ENCODE peak calls at places on chromosomes 11 and 22, in four cellular contexts. One of them, this sample, is unnamed.

GRCh38 chr22:46052801-46053562 is 76.0 kb upstream of the WNT7B start:
- DNase-seq in IMR-90: no peak
- DNase-seq in transverse colon: peak; percentile 69
- DNase-seq in tibial nerve: peak; percentile 20
- DNase-seq in this sample: no peak

GRCh38 chr11:63937713-63938480 is 905 bp upstream of the NAA40 start:
- DNase-seq in IMR-90: no peak
- DNase-seq in transverse colon: peak; percentile 32
- DNase-seq in tibial nerve: no peak
- DNase-seq in this sample: no peak

GRCh38 chr11:70891844-70892380 is 360.5 kb downstream of the SHANK2 start:
- DNase-seq in IMR-90: no peak
- DNase-seq in transverse colon: no peak
- DNase-seq in tibial nerve: no peak
- DNase-seq in this sample: no peak

GRCh38 chr11:56849250-56849649 is 100.8 kb upstream of the OR9G4 start:
- DNase-seq in IMR-90: no peak
- DNase-seq in transverse colon: no peak
- DNase-seq in tibial nerve: no peak
- DNase-seq in this sample: no peak

GRCh38 chr11:20597137-20597923 is 2.1 kb upstream of the SLC6A5 start:
- DNase-seq in IMR-90: no peak
- DNase-seq in transverse colon: no peak
- DNase-seq in tibial nerve: no peak
- DNase-seq in this sample: peak; percentile 37

GRCh38 chr11:76783901-76784813 is 1.0 kb downstream of the TSKU start:
- DNase-seq in IMR-90: peak; percentile 84
- DNase-seq in transverse colon: peak; percentile 45
- DNase-seq in tibial nerve: no peak
- DNase-seq in this sample: peak; percentile 81

GRCh38 chr11:130145975-130146776 is 13.4 kb upstream of the ST14 start:
- DNase-seq in IMR-90: no peak
- DNase-seq in transverse colon: peak; percentile 88
- DNase-seq in tibial nerve: no peak
- DNase-seq in this sample: no peak

GRCh38 chr11:27505781-27506180 is 788 bp downstream of the LIN7C start:
- DNase-seq in IMR-90: peak; percentile 13
- DNase-seq in transverse colon: no peak
- DNase-seq in tibial nerve: no peak
- DNase-seq in this sample: no peak

GRCh38 chr11:106585061-106585460 is 433.2 kb downstream of the GUCY1A2 start:
- DNase-seq in IMR-90: peak; percentile 51
- DNase-seq in transverse colon: no peak
- DNase-seq in tibial nerve: no peak
- DNase-seq in this sample: no peak

GRCh38 chr22:40637181-40638150 is 947 bp upstream of the MRTFA start:
- DNase-seq in IMR-90: no peak
- DNase-seq in transverse colon: peak; percentile 70
- DNase-seq in tibial nerve: peak; percentile 53
- DNase-seq in this sample: peak; percentile 76

GRCh38 chr11:82191690-82192089 is 542.0 kb downstream of the FAM181B start:
- DNase-seq in IMR-90: no peak
- DNase-seq in transverse colon: no peak
- DNase-seq in tibial nerve: no peak
- DNase-seq in this sample: no peak

GRCh38 chr11:73236879-73237278 is 18.8 kb downstream of the P2RY2 start:
- DNase-seq in IMR-90: peak; percentile 18
- DNase-seq in transverse colon: peak; percentile 62
- DNase-seq in tibial nerve: no peak
- DNase-seq in this sample: peak; percentile 65

GRCh38 chr22:23233746-23234408 is 53.6 kb downstream of the BCR start:
- DNase-seq in IMR-90: peak; percentile 92
- DNase-seq in transverse colon: no peak
- DNase-seq in tibial nerve: peak; percentile 61
- DNase-seq in this sample: no peak

GRCh38 chr11:113082501-113082900 is 121.3 kb downstream of the NCAM1 start:
- DNase-seq in IMR-90: no peak
- DNase-seq in transverse colon: no peak
- DNase-seq in tibial nerve: no peak
- DNase-seq in this sample: no peak

GRCh38 chr11:33970984-33971466 is 79.1 kb upstream of the LMO2 start:
- DNase-seq in IMR-90: peak; percentile 50
- DNase-seq in transverse colon: peak; percentile 32
- DNase-seq in tibial nerve: no peak
- DNase-seq in this sample: peak; percentile 82

GRCh38 chr22:38298312-38299000 is 18.8 kb downstream of the CSNK1E start:
- DNase-seq in IMR-90: peak; percentile 88
- DNase-seq in transverse colon: no peak
- DNase-seq in tibial nerve: no peak
- DNase-seq in this sample: peak; percentile 16

GRCh38 chr11:75342966-75343870 is 8.2 kb downstream of the ARRB1 start:
- DNase-seq in IMR-90: peak; percentile 65
- DNase-seq in transverse colon: no peak
- DNase-seq in tibial nerve: no peak
- DNase-seq in this sample: peak; percentile 67

GRCh38 chr11:129593098-129593497 is 217.4 kb downstream of the BARX2 start:
- DNase-seq in IMR-90: no peak
- DNase-seq in transverse colon: no peak
- DNase-seq in tibial nerve: no peak
- DNase-seq in this sample: no peak

GRCh38 chr11:66720223-66720898 is 8.7 kb downstream of the SPTBN2 start:
- DNase-seq in IMR-90: peak; percentile 56
- DNase-seq in transverse colon: peak; percentile 51
- DNase-seq in tibial nerve: no peak
- DNase-seq in this sample: no peak
- TF ChIP-seq POLR2A in IMR-90: no peak
- TF ChIP-seq POLR2A in transverse colon: peak; percentile 11
- TF ChIP-seq POLR2A in tibial nerve: no peak
- TF ChIP-seq POLR2A in this sample: no peak

GRCh38 chr11:67276821-67277230 is 10.6 kb downstream of the GRK2 start:
- DNase-seq in IMR-90: peak; percentile 45
- DNase-seq in transverse colon: peak; percentile 65
- DNase-seq in tibial nerve: no peak
- DNase-seq in this sample: peak; percentile 76

GRCh38 chr11:67278135-67278938 is 10.8 kb upstream of the ANKRD13D start:
- DNase-seq in IMR-90: no peak
- DNase-seq in transverse colon: no peak
- DNase-seq in tibial nerve: no peak
- DNase-seq in this sample: no peak

GRCh38 chr11:67275606-67276409 is 9.5 kb downstream of the GRK2 start:
- DNase-seq in IMR-90: no peak
- DNase-seq in transverse colon: no peak
- DNase-seq in tibial nerve: no peak
- DNase-seq in this sample: no peak

GRCh38 chr11:67278939-67279588 is 10.0 kb upstream of the ANKRD13D start:
- DNase-seq in IMR-90: no peak
- DNase-seq in transverse colon: no peak
- DNase-seq in tibial nerve: no peak
- DNase-seq in this sample: no peak

DNA sequence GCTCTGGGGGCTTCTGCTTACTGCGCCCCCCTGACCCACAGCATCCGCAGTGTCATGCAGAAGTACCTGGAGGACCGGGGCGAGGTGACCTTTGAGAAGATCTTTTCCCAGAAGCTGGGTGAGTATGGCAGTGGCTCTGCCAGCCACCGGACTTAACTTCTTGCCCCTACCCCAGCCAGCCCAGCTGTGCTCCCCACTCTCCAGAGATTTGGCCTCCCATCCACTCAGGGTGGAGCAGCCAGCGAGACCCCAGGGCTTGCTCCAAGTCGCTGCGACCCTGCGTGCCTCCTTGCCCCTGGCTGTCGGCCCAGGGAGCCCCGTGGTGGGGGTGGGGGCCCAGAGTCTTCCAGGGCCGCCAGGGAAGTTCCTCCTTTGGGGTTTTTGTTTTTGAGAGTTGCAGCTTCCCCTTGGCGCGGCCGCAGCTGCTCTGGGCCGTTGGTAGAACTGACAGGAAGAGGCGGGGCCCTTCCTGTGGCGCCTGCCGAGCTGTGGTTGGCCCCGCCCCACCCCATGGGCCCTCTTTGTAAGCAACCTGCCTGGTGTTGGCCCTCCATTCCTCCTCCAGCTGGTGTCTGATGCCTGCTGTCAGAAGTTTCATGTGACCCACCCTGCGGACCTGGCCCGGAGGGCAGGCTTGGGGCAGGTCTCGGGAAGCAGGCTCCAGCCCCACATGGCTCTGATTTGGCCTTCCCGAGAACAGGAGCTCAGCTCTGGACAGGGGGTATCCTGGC is 11.1 kb downstream of the GRK2 start:
- DNase-seq in IMR-90: peak; percentile 64
- DNase-seq in transverse colon: peak; percentile 94
- DNase-seq in tibial nerve: peak; percentile 86
- DNase-seq in this sample: peak; percentile 87
- TF ChIP-seq POLR2A in IMR-90: no peak
- TF ChIP-seq POLR2A in transverse colon: peak; percentile 48
- TF ChIP-seq POLR2A in tibial nerve: peak; percentile 29
- TF ChIP-seq POLR2A in this sample: peak; percentile 77

GRCh38 chr11:116787786-116788486 is at the start of gene ZPR1:
- DNase-seq in IMR-90: peak; percentile 56
- DNase-seq in transverse colon: peak; percentile 91
- DNase-seq in tibial nerve: peak; percentile 58
- DNase-seq in this sample: peak; percentile 88
- TF ChIP-seq POLR2A in IMR-90: peak; percentile 85
- TF ChIP-seq POLR2A in transverse colon: peak; percentile 81
- TF ChIP-seq POLR2A in tibial nerve: peak; percentile 51
- TF ChIP-seq POLR2A in this sample: peak; percentile 86

GRCh38 chr11:118792642-118793124 is 1.7 kb upstream of the DDX6 start:
- DNase-seq in IMR-90: peak; percentile 94
- DNase-seq in transverse colon: peak; percentile 85
- DNase-seq in tibial nerve: peak; percentile 22
- DNase-seq in this sample: peak; percentile 85
- TF ChIP-seq POLR2A in IMR-90: no peak
- TF ChIP-seq POLR2A in transverse colon: peak; percentile 88
- TF ChIP-seq POLR2A in tibial nerve: peak; percentile 60
- TF ChIP-seq POLR2A in this sample: peak; percentile 89

GRCh38 chr11:67600324-67601029 is 6.3 kb upstream of the NDUFV1 start:
- DNase-seq in IMR-90: no peak
- DNase-seq in transverse colon: peak; percentile 47
- DNase-seq in tibial nerve: no peak
- DNase-seq in this sample: no peak
- TF ChIP-seq POLR2A in IMR-90: no peak
- TF ChIP-seq POLR2A in transverse colon: no peak
- TF ChIP-seq POLR2A in tibial nerve: no peak
- TF ChIP-seq POLR2A in this sample: no peak

GRCh38 chr11:1759151-1759850 is 4.4 kb downstream of the CTSD start:
- DNase-seq in IMR-90: no peak
- DNase-seq in transverse colon: no peak
- DNase-seq in tibial nerve: no peak
- DNase-seq in this sample: no peak

GRCh38 chr11:1759851-1760220 is 3.9 kb downstream of the CTSD start:
- DNase-seq in IMR-90: no peak
- DNase-seq in transverse colon: no peak
- DNase-seq in tibial nerve: no peak
- DNase-seq in this sample: no peak

GRCh38 chr11:1761857-1762536 is 1.7 kb downstream of the CTSD start:
- DNase-seq in IMR-90: no peak
- DNase-seq in transverse colon: no peak
- DNase-seq in tibial nerve: no peak
- DNase-seq in this sample: no peak

GRCh38 chr11:1761110-1761856 is 2.4 kb downstream of the CTSD start:
- DNase-seq in IMR-90: no peak
- DNase-seq in transverse colon: no peak
- DNase-seq in tibial nerve: no peak
- DNase-seq in this sample: no peak

DNA sequence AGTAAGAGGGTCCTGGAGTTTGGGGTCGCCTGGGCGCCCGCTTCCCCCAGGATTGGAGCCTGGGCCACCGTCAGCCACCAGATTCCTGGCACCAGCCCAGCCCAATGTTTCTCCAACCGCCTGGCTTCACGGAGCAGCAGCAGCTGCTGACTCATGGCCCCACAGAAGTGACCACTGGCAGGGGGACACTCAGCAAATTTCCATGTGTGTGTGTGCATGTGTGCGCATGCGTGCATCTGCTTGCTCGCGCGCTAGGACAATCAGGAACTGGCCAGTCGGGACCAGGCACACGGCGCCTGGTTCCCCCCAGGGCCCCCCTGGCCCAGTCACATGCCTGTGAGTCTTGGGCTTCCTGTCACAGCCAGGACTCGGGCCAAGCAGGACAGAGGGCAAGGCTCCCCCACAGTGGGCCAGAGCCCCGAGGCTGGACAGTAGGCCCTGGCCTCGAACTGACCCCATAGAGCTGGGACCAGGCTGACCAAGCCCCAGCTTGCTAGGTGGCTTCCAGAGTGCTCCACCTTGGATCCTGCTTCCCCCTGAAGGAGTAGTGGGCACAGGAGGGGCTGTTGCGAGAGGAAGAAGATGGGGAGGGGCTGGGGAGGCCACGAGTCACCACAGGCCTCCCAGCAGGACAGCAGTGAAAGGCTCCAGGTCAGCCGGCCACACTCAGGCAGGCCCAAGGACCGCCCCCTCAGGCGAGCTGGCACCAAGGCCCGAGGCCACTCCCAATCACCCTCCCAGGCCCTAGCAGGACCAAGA is 3.2 kb downstream of the CTSD start:
- DNase-seq in IMR-90: peak; percentile 52
- DNase-seq in transverse colon: peak; percentile 71
- DNase-seq in tibial nerve: peak; percentile 66
- DNase-seq in this sample: peak; percentile 30
- TF ChIP-seq POLR2A in IMR-90: no peak
- TF ChIP-seq POLR2A in transverse colon: no peak
- TF ChIP-seq POLR2A in tibial nerve: peak; percentile 46
- TF ChIP-seq POLR2A in this sample: no peak

GRCh38 chr11:121453589-121454299 is 977 bp upstream of the SORL1-AS1 start:
- DNase-seq in IMR-90: no peak
- DNase-seq in transverse colon: no peak
- DNase-seq in tibial nerve: no peak
- DNase-seq in this sample: no peak
- TF ChIP-seq POLR2A in IMR-90: no peak
- TF ChIP-seq POLR2A in transverse colon: no peak
- TF ChIP-seq POLR2A in tibial nerve: no peak
- TF ChIP-seq POLR2A in this sample: no peak